ENCODE peak calls at places on chromosomes 13 and 19, in four cellular contexts. W is K562, C is GM12878, D is HepG2. T is an unnamed sample.

GRCh38 chr13:25738342-25738771 is 313.5 kb downstream of the SHISA2 start:
- DNase-seq in D (no peak), W (no peak), C (no peak), T (no peak)

GRCh38 chr13:45381196-45381595 is 37.0 kb downstream of the SLC25A30 start:
- DNase-seq in D (no peak), C (no peak), W (no peak), T (no peak)

GRCh38 chr19:5038631-5039271 is 69.8 kb downstream of the KDM4B start:
- DNase-seq in W (peak; percentile 47), C (no peak), D (peak; percentile 17), T (peak; percentile 59)

GRCh38 chr19:35641515-35642151 is at the start of gene ETV2:
- DNase-seq in D (no peak), W (peak; percentile 80), C (no peak), T (no peak)

GRCh38 chr19:53898166-53898565 is 10.9 kb upstream of the CACNG7 start:
- DNase-seq in D (no peak), C (no peak), W (no peak), T (no peak)

GRCh38 chr19:51138549-51138979 is 3.5 kb upstream of the SIGLEC7 start:
- DNase-seq in D (no peak), W (no peak), C (no peak), T (no peak)

GRCh38 chr13:97388385-97388784 is 45.6 kb upstream of the RAP2A start:
- DNase-seq in C (no peak), D (no peak), W (no peak), T (no peak)

GRCh38 chr13:45859682-45860081 is 8.1 kb upstream of the SIAH3 start:
- DNase-seq in C (no peak), W (no peak), D (no peak), T (no peak)

GRCh38 chr13:94569615-94570014 is 26.3 kb downstream of the TGDS start:
- DNase-seq in C (no peak), W (no peak), D (no peak), T (no peak)

GRCh38 chr13:78611040-78611439 is 7.7 kb upstream of the POU4F1 start:
- DNase-seq in D (no peak), W (no peak), C (no peak), T (no peak)

GRCh38 chr13:31742102-31742695 is 2.9 kb downstream of the RXFP2 start:
- DNase-seq in C (peak; percentile 8), D (peak; percentile 28), W (peak; percentile 53), T (peak; percentile 57)

GRCh38 chr13:49443327-49443688 is 556 bp downstream of the CAB39L start:
- DNase-seq in D (peak; percentile 40), C (no peak), W (no peak), T (peak; percentile 6)

DNA sequence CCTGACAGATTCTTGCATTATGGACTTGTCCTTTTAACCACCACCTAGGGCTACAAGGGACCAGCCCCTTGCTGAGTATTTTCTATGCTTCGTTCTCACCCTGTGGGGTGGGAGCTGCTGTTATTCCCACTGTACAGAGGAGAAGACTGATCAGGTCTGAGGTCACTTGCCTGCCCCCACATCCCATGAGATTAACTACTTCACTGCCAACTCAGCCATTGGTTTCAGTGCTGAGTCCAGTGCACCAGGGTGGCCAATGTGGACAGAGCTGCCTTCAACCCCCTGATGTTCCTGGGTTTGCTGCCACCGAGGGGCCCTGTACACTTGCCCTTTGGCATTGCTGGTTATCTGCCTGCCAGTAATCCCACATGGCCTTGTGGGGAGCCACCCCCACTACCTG is 6.9 kb downstream of the PRKACA start:
- DNase-seq in D (no peak), W (no peak), C (no peak), T (no peak)
- TF ChIP-seq FOXM1 in D (no peak), W (no peak), C (no peak), T (no peak)

DNA sequence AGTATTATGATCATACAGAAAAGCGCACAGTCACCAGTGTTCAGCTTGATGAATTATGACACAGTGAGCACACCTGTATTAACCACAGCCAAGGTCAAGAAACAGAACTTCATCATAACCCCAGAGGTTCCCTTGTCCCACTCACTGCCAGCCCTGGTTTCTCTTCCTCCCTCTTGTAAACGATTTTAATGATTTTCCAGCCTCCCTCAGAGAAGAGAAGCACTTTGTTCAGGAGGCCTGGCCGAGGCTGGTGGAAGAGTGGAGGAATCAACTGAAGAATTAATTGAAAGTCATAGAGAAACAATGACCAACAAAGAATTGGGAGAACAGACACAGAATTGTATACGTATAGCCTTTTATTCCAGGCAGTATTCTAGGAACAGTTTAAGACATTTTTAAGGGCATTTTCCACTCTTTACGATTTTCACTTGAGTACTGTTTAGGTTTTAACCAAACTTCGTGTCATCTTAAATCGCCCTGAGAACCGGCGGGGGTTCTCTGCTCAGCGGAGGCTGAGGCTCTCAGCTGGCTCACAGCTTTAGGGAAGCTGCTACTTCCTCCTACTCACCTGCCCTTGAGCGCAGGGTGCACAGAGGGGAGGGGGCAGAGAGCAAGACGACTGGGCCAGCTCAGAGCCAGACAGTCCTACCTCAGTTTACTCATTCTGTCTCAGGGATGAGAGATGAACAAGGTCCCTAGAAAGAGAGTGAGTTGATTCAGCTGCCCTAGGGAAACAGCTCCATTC is 108.6 kb downstream of the AKAP11 start:
- DNase-seq in W (no peak), C (peak; percentile 85), D (no peak), T (no peak)
- TF ChIP-seq SP1 in W (no peak), C (peak; percentile 64), D (no peak), T (no peak)

GRCh38 chr13:73880365-73880764 is 253.8 kb downstream of the KLF12 start:
- DNase-seq in D (no peak), W (no peak), C (no peak), T (peak; percentile 47)
- TF ChIP-seq FOXM1 in D (no peak), W (no peak), C (no peak), T (no peak)

GRCh38 chr19:38457690-38458405 is 24.4 kb downstream of the RYR1 start:
- DNase-seq in C (no peak), W (no peak), D (no peak), T (no peak)

GRCh38 chr19:38457202-38457601 is 23.7 kb downstream of the RYR1 start:
- DNase-seq in D (no peak), W (no peak), C (no peak), T (no peak)

GRCh38 chr19:38452430-38453366 is 19.2 kb downstream of the RYR1 start:
- DNase-seq in D (no peak), W (peak; percentile 100), C (no peak), T (peak; percentile 96)

GRCh38 chr19:38453596-38453995 is 20.1 kb downstream of the RYR1 start:
- DNase-seq in D (no peak), C (no peak), W (no peak), T (no peak)

GRCh38 chr19:38455031-38455430 is 21.5 kb downstream of the RYR1 start:
- DNase-seq in C (no peak), W (no peak), D (peak; percentile 18), T (no peak)
- TF ChIP-seq SP1 in C (no peak), W (no peak), D (no peak), T (no peak)

DNA sequence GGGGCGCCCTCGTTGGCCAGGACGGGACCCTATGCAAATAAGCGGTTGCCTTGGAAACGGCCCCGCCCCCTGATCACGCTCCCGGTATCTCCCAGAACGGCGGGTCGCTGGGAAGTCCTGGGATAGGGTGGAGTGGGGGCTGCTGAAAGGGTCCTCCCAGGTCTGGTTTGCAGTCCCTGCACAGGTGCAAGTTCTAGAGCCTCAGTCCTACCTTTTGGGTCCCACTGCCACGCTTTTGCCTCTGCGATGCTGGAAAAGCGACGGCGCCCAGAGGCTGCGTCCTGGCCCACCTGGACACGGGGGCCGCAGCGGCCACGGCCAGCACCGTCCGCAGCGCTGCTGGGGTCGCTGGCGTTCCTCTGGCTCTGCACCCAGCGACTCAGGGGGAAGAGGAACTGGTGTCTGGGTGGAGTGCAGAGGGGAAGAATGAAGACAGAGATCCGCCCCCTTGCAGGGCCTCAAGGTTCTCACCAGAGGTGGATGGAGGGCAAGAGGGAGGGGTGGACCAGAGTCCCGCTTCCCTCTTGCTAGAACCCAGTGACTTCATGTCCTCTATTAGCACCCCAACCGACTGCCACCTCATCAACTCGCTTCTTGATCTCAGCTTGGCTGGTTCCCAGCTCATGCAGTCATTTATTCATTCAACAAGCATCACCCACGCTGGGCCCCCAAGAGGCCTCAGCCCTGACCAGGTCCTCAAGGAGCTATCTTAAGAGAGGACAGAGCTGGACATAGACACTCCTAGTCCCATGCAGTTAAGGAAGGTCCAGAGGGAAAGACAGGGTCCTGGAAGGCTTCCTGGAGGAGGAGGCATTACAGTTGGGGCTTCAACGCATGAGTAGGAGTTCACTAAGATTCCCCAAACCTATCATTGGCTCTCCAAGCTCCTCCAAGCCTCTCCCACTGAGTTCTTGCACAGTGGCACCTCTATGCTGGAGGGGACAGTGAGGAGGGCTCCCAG is at the start of gene LRRC25:
- DNase-seq in C (no peak), D (no peak), W (peak; percentile 72), T (no peak)
- TF ChIP-seq FOXM1 in C (no peak), D (no peak), W (no peak), T (no peak)

GRCh38 chr19:49677232-49677881 is at the start of gene PRMT1:
- DNase-seq in C (no peak), D (peak; percentile 35), W (peak; percentile 87), T (peak; percentile 57)
- TF ChIP-seq SP1 in C (no peak), D (peak; percentile 2), W (no peak), T (no peak)

GRCh38 chr19:46291829-46292228 is 5.0 kb upstream of the HIF3A start:
- DNase-seq in W (no peak), C (no peak), D (no peak), T (no peak)

GRCh38 chr19:46295401-46296308 is 1.2 kb upstream of the HIF3A start:
- DNase-seq in D (no peak), W (no peak), C (no peak), T (no peak)

GRCh38 chr19:46297700-46298476 is 1.0 kb downstream of the HIF3A start:
- DNase-seq in D (no peak), W (peak; percentile 54), C (no peak), T (no peak)

GRCh38 chr19:46296722-46297431 is at the start of gene HIF3A:
- DNase-seq in W (peak; percentile 40), C (no peak), D (no peak), T (no peak)

DNA sequence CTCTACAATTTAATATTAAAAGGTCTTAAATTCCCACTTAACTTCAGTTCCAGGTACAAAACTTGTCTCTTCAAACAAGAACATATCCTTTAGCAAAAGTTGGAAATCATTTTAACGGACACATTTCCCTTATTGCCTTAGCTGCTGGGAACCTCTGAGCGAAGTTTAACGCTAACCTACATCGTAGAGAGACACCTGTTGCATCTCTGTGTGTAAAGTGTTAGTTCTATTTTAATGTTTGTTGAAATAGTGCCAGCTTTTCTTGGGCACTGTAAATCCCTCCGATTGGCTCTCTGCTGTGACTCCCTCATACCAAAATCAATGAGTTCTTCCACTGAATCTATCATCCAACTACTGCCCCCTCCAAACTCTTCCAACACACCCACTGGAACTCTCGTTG is 2.4 kb upstream of the HIF3A start:
- DNase-seq in D (no peak), C (no peak), W (no peak), T (no peak)
- TF ChIP-seq FOXM1 in D (no peak), C (no peak), W (no peak), T (no peak)